ENCODE peak calls at places on chromosomes 4 and X, in five cellular contexts. U is H9, M is neuronal stem cell, Q is mesenchymal stem cell, D is trophoblast cell. B is an unnamed sample.

GRCh38 chr4:159105761-159106243 is 2.9 kb downstream of the RAPGEF2 start:
- DNase-seq in U (no peak), M (no peak), Q (no peak), D (no peak), B (no peak)

GRCh38 chr4:102580463-102580842 is 79.3 kb downstream of the NFKB1 start:
- DNase-seq in U (no peak), M (no peak), Q (no peak), D (no peak), B (no peak)

GRCh38 chr4:142369141-142369540 is 477.0 kb downstream of the INPP4B start:
- DNase-seq in U (no peak), M (no peak), Q (no peak), D (peak; percentile 20), B (no peak)

GRCh38 chr4:159460408-159460807 is 357.5 kb downstream of the RAPGEF2 start:
- DNase-seq in U (no peak), M (no peak), Q (peak; percentile 58), D (no peak), B (no peak)

GRCh38 chr4:138952405-138952804 is 63.2 kb upstream of the NOCT start:
- DNase-seq in U (no peak), M (no peak), Q (no peak), D (peak; percentile 62), B (no peak)

GRCh38 chrX:136259543-136259942 is 8.3 kb upstream of the MAP7D3 start:
- DNase-seq in U (no peak), M (no peak), Q (peak; percentile 74), D (no peak), B (no peak)

GRCh38 chr4:4462970-4463369 is 76.1 kb downstream of the NSG1 start:
- DNase-seq in U (no peak), M (no peak), Q (no peak), D (no peak), B (no peak)

GRCh38 chr4:24488399-24489164 is 95.8 kb downstream of the DHX15 start:
- DNase-seq in U (peak; percentile 87), M (peak; percentile 64), Q (peak; percentile 67), D (peak; percentile 59), B (peak; percentile 98)

GRCh38 chrX:155632424-155633100 is 19.8 kb upstream of the TMLHE start:
- DNase-seq in U (no peak), M (no peak), Q (peak; percentile 64), D (peak; percentile 22), B (no peak)

GRCh38 chr4:127782025-127782274 is 172 bp upstream of the HSPA4L start:
- DNase-seq in U (peak; percentile 92), M (peak; percentile 75), Q (no peak), D (peak; percentile 87), B (peak; percentile 83)

GRCh38 chr4:30721353-30722091 is 1.4 kb downstream of the PCDH7 start:
- DNase-seq in U (peak; percentile 55), M (peak; percentile 54), Q (peak; percentile 64), D (no peak), B (peak; percentile 76)

GRCh38 chr4:8932884-8933283 is 61.2 kb upstream of the HMX1 start:
- DNase-seq in U (no peak), M (no peak), Q (no peak), D (no peak), B (no peak)

GRCh38 chrX:40878821-40879571 is 143.7 kb upstream of the MED14 start:
- DNase-seq in U (peak; percentile 58), M (no peak), Q (no peak), D (no peak), B (no peak)

GRCh38 chrX:33211356-33212254 is at the start of gene DMD:
- DNase-seq in U (peak; percentile 31), M (no peak), Q (peak; percentile 71), D (no peak), B (no peak)

GRCh38 chr4:90833698-90834097 is 706.5 kb downstream of the CCSER1 start:
- DNase-seq in U (peak; percentile 42), M (no peak), Q (no peak), D (no peak), B (no peak)

GRCh38 chr4:6257243-6258025 is 12.2 kb upstream of the WFS1 start:
- DNase-seq in U (peak; percentile 78), M (no peak), Q (peak; percentile 56), D (no peak), B (no peak)

GRCh38 chrX:19752043-19752442 is 135.4 kb downstream of the SH3KBP1 start:
- DNase-seq in U (no peak), M (no peak), Q (no peak), D (no peak), B (no peak)

GRCh38 chr4:88341227-88342192 is 37.1 kb upstream of the HERC6 start:
- DNase-seq in U (no peak), M (no peak), Q (peak; percentile 97), D (no peak), B (no peak)

GRCh38 chr4:998096-998691 is 5.0 kb upstream of the SLC26A1 start:
- DNase-seq in U (no peak), M (no peak), Q (no peak), D (no peak), B (no peak)

GRCh38 chrX:37796805-37797204 is 16.9 kb downstream of the CYBB start:
- DNase-seq in U (no peak), M (no peak), Q (no peak), D (peak; percentile 5), B (no peak)

GRCh38 chr4:6464842-6465588 is 7.4 kb downstream of the PPP2R2C start:
- DNase-seq in U (peak; percentile 55), M (no peak), Q (no peak), D (no peak), B (no peak)

GRCh38 chr4:76624271-76624681 is 189.2 kb downstream of the SHROOM3 start:
- DNase-seq in U (peak; percentile 46), M (peak; percentile 26), Q (peak; percentile 99), D (peak; percentile 93), B (no peak)

GRCh38 chr4:141686929-141687328 is 50.5 kb downstream of the IL15 start:
- DNase-seq in U (no peak), M (no peak), Q (no peak), D (no peak), B (no peak)

GRCh38 chr4:64158648-64159326 is 250.5 kb downstream of the TECRL start:
- DNase-seq in U (peak; percentile 53), M (peak; percentile 63), Q (peak; percentile 72), D (peak; percentile 33), B (peak; percentile 58)

GRCh38 chrX:122934131-122934530 is 249.9 kb upstream of the GRIA3 start:
- DNase-seq in U (no peak), M (no peak), Q (no peak), D (no peak), B (no peak)

GRCh38 chr4:7564242-7564641 is 129.5 kb upstream of the PSAPL1 start:
- DNase-seq in U (no peak), M (no peak), Q (no peak), D (no peak), B (no peak)

GRCh38 chrX:152641996-152642395 is 4.3 kb downstream of the GABRQ start:
- DNase-seq in U (peak; percentile 61), M (peak; percentile 18), Q (no peak), D (no peak), B (peak; percentile 43)

GRCh38 chrX:133405498-133406180 is 9.7 kb downstream of the GPC4 start:
- DNase-seq in U (no peak), M (no peak), Q (no peak), D (no peak), B (no peak)

GRCh38 chrX:111854778-111855490 is 21.0 kb upstream of the TRPC5OS start:
- DNase-seq in U (peak; percentile 58), M (no peak), Q (peak; percentile 9), D (no peak), B (no peak)

GRCh38 chr4:141329174-141329569 is 108.5 kb downstream of the ZNF330 start:
- DNase-seq in U (no peak), M (no peak), Q (peak; percentile 70), D (peak; percentile 39), B (no peak)

GRCh38 chr4:75800972-75801371 is 76.6 kb downstream of the USO1 start:
- DNase-seq in U (no peak), M (no peak), Q (peak; percentile 28), D (no peak), B (no peak)

GRCh38 chr4:105236202-105236916 is 89.7 kb downstream of the TET2 start:
- DNase-seq in U (no peak), M (no peak), Q (no peak), D (no peak), B (no peak)

GRCh38 chr4:13528823-13529129 is 15.5 kb downstream of the NKX3-2 start:
- DNase-seq in U (no peak), M (no peak), Q (no peak), D (no peak), B (no peak)

GRCh38 chr4:167000141-167000852 is 234.0 kb downstream of the SPOCK3 start:
- DNase-seq in U (no peak), M (no peak), Q (no peak), D (peak; percentile 1), B (no peak)

GRCh38 chr4:150909116-150909515 is 106.0 kb downstream of the LRBA start:
- DNase-seq in U (no peak), M (no peak), Q (no peak), D (no peak), B (no peak)

GRCh38 chr4:150906987-150907633 is 108.0 kb downstream of the LRBA start:
- DNase-seq in U (no peak), M (peak; percentile 3), Q (no peak), D (no peak), B (no peak)

DNA sequence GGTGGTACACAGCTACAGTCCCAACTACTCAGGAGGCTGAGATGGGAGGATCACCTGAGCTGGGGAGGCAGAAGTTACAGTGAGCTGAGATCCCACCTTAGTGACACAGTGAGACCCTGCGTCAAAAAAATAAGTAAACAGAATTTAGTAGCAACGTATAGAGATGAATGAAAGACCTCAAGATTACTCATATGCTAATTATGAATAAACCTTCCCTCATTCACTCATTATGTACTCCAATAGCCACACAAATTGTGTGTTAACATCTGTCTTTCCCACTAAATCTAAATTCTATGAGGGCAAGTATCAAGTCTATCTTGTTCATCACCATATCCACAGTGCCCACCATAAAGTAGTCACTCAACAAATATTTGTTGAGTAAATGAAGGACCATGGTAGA is 111.5 kb downstream of the LRBA start:
- DNase-seq in U (no peak), M (no peak), Q (no peak), D (no peak), B (no peak)
- H2BK12ac ChIP-seq in U (no peak overlapping the region), M (no peak overlapping the region), Q (no peak overlapping the region), D (no peak overlapping the region), B (no peak overlapping the region)

DNA sequence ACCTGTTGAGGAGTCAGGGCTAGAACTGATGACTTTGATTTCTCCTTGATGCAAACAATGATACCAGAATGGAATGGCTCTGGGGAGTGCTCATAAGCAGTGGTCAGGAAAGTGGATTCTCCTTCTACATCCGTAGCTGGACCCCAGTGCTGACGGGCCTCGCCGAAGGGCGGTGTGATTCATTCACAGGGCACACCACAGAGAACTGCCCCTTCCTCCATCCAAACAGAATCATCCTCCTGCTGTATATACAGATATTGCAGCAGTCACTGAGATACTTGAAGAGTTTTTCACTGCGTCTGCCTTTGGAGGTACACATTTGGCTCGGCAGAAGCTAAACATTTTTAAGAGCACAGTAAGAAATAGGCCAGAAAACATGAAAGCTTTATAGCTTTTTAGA is 7.3 kb upstream of the DCTD start:
- DNase-seq in U (no peak), M (no peak), Q (peak; percentile 60), D (no peak), B (no peak)
- H3K14ac ChIP-seq in U (no peak overlapping the region), M (no peak overlapping the region), Q (no peak overlapping the region), D (no peak overlapping the region), B (no peak overlapping the region)

GRCh38 chr4:168831585-168831918 is 178.5 kb downstream of the CBR4 start:
- DNase-seq in U (no peak), M (no peak), Q (no peak), D (no peak), B (no peak)
- H2BK12ac ChIP-seq in U (no peak overlapping the region), M (no peak overlapping the region), Q (no peak overlapping the region), D (peak overlapping the region; percentile 81), B (no peak overlapping the region)

GRCh38 chr4:20289782-20290181 is 38.1 kb downstream of the SLIT2 start:
- DNase-seq in U (no peak), M (no peak), Q (no peak), D (no peak), B (no peak)
- H3K14ac ChIP-seq in U (no peak overlapping the region), M (no peak overlapping the region), Q (no peak overlapping the region), D (no peak overlapping the region), B (no peak overlapping the region)

B was measured in H1.